ENCODE peak calls at places on chromosomes 16 and 17, in eight cellular contexts. K is GM23248, J is upper lobe of left lung, Z is HCT116, A is OCI-LY7, V is uterus, O is neural progenitor cell, C is ovary. P is an unnamed sample.

GRCh38 chr16:24753437-24753836 is 24.0 kb downstream of the TNRC6A start:
- DNase-seq in K (no peak), J (no peak), Z (no peak), A (no peak), V (no peak), O (no peak), C (no peak), P (no peak)

GRCh38 chr17:68161644-68162428 is 86.0 kb upstream of the AMZ2 start:
- DNase-seq in K (peak; percentile 16), J (no peak), Z (no peak), A (no peak), V (peak; percentile 27), O (no peak), C (no peak), P (no peak)

GRCh38 chr17:34703533-34703932 is 124.2 kb downstream of the TMEM132E start:
- DNase-seq in K (peak; percentile 60), J (no peak), Z (no peak), A (peak; percentile 46), V (no peak), O (peak; percentile 96), C (no peak), P (no peak)

GRCh38 chr17:74678541-74678940 is 34.2 kb downstream of the CD300LF start:
- DNase-seq in K (no peak), J (no peak), Z (no peak), A (no peak), V (no peak), O (no peak), C (no peak), P (no peak)

GRCh38 chr17:44374306-44375195 is 10.9 kb upstream of the FAM171A2 start:
- DNase-seq in K (no peak), J (peak; percentile 41), Z (no peak), A (no peak), V (no peak), O (peak; percentile 53), C (no peak), P (no peak)

GRCh38 chr16:56514845-56515244 is 5.0 kb downstream of the BBS2 start:
- DNase-seq in K (peak; percentile 34), J (no peak), Z (no peak), A (no peak), V (no peak), O (no peak), C (no peak), P (no peak)

GRCh38 chr17:13922885-13923284 is 146.4 kb upstream of the COX10 start:
- DNase-seq in K (no peak), J (no peak), Z (no peak), A (no peak), V (no peak), O (no peak), C (no peak), P (no peak)

GRCh38 chr17:35117984-35118383 is 1.7 kb downstream of the RAD51D start:
- DNase-seq in K (peak; percentile 59), J (no peak), Z (no peak), A (peak; percentile 63), V (no peak), O (no peak), C (no peak), P (no peak)

GRCh38 chr17:64148699-64149098 is 18.8 kb upstream of the ERN1 start:
- DNase-seq in K (peak; percentile 33), J (peak; percentile 41), Z (no peak), A (peak; percentile 53), V (no peak), O (no peak), C (no peak), P (no peak)

GRCh38 chr17:81346090-81346907 is 49.0 kb upstream of the BAHCC1 start:
- DNase-seq in K (peak; percentile 99), J (peak; percentile 99), Z (peak; percentile 93), A (peak; percentile 99), V (peak; percentile 98), O (peak; percentile 99), C (peak; percentile 99), P (peak; percentile 86)

GRCh38 chr17:22506861-22507260 is 814.5 kb downstream of the KCNJ18 start:
- DNase-seq in K (no peak), J (no peak), Z (no peak), A (no peak), V (no peak), O (no peak), C (no peak), P (no peak)
- H3K9me3 ChIP-seq in K (no peaks in the 10 kb centered on the region), J (no peaks in the 10 kb centered on the region), Z (no peaks in the 10 kb centered on the region), A (no peaks in the 10 kb centered on the region), V (no peaks in the 10 kb centered on the region), O (peaks cover 16% of the 10 kb centered on the region), C (no peaks in the 10 kb centered on the region), P (no peaks in the 10 kb centered on the region)

GRCh38 chr17:48384164-48384563 is 45.9 kb downstream of the SKAP1 start:
- DNase-seq in K (no peak), J (no peak), Z (no peak), A (no peak), V (no peak), O (no peak), C (no peak), P (no peak)
- H3K9me3 ChIP-seq in K (no peaks in the 10 kb centered on the region), J (no peaks in the 10 kb centered on the region), Z (no peaks in the 10 kb centered on the region), A (no peaks in the 10 kb centered on the region), V (no peaks in the 10 kb centered on the region), O (no peaks in the 10 kb centered on the region), C (no peaks in the 10 kb centered on the region), P (no peaks in the 10 kb centered on the region)

GRCh38 chr16:3377917-3378316 is 22.2 kb downstream of the OR2C1 start:
- DNase-seq in K (no peak), J (no peak), Z (no peak), A (no peak), V (no peak), O (no peak), C (no peak), P (no peak)

DNA sequence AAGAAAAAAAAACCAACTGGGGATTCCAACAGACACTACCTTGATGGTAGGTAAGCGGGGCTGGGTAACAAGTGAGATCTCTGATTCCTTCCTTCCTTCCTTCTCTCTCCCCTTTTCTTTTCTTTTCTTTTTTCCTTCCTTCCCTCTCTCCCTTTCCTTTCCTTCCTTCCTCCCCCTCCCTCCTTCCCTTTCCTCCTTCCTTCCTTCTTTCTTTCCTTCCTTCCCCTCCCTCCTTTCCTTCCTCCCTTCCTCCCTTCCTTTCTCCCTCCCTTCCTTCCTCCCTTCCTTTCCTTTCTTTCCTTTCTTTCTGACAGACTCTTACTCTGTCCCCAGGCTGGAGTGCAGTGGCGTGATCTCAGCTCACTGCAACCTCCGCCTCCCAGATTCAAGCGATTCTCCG is 20.0 kb downstream of the OR2C1 start:
- DNase-seq in K (no peak), J (no peak), Z (no peak), A (no peak), V (no peak), O (no peak), C (no peak), P (no peak)
- H3K9me3 ChIP-seq in K (no peaks in the 10 kb centered on the region), J (peaks cover 25% of the 10 kb centered on the region), Z (no peaks in the 10 kb centered on the region), A (no peaks in the 10 kb centered on the region), V (no peaks in the 10 kb centered on the region), O (peaks cover 2% of the 10 kb centered on the region), C (peaks cover 25% of the 10 kb centered on the region), P (peaks cover 7% of the 10 kb centered on the region)

GRCh38 chr17:53649201-53649600 is 173.5 kb upstream of the KIF2B start:
- DNase-seq in K (no peak), J (no peak), Z (no peak), A (no peak), V (no peak), O (no peak), C (no peak), P (no peak)

GRCh38 chr17:53646835-53647234 is 175.9 kb upstream of the KIF2B start:
- DNase-seq in K (no peak), J (no peak), Z (no peak), A (no peak), V (no peak), O (no peak), C (no peak), P (no peak)
- H3K9me3 ChIP-seq in K (no peaks in the 10 kb centered on the region), J (no peaks in the 10 kb centered on the region), Z (peaks cover 24% of the 10 kb centered on the region), A (no peaks in the 10 kb centered on the region), V (no peaks in the 10 kb centered on the region), O (no peaks in the 10 kb centered on the region), C (no peaks in the 10 kb centered on the region), P (no peaks in the 10 kb centered on the region)

GRCh38 chr16:35636831-35637230 is 2177.4 kb downstream of the TP53TG3F start:
- DNase-seq in K (no peak), J (no peak), Z (no peak), A (no peak), V (no peak), O (no peak), C (no peak), P (no peak)

GRCh38 chr16:35639233-35640205 is 2180.1 kb downstream of the TP53TG3F start:
- DNase-seq in K (no peak), J (no peak), Z (no peak), A (no peak), V (no peak), O (no peak), C (no peak), P (no peak)

GRCh38 chr16:35637683-35638082 is 2178.3 kb downstream of the TP53TG3F start:
- DNase-seq in K (no peak), J (no peak), Z (no peak), A (no peak), V (no peak), O (no peak), C (no peak), P (no peak)

GRCh38 chr16:35642322-35642835 is 2183.0 kb downstream of the TP53TG3F start:
- DNase-seq in K (no peak), J (no peak), Z (no peak), A (no peak), V (no peak), O (no peak), C (no peak), P (no peak)
- H3K9me3 ChIP-seq in K (no peaks in the 10 kb centered on the region), J (no peaks in the 10 kb centered on the region), Z (no peaks in the 10 kb centered on the region), A (peaks cover 10% of the 10 kb centered on the region), V (no peaks in the 10 kb centered on the region), O (peaks cover 20% of the 10 kb centered on the region), C (no peaks in the 10 kb centered on the region), P (no peaks in the 10 kb centered on the region)

P was measured in T-helper 17 cell.